ENCODE peak calls at places on chromosomes 3 and 15, in nine cellular contexts. I is left lung, D is spleen, V is ovary, Q is tibial artery, R is lower lobe of right lung, Z is thoracic aorta, C is RWPE1, U is psoas muscle. W is an unnamed sample.

GRCh38 chr15:51837784-51838183 is 8.3 kb downstream of the TMOD3 start:
- DNase-seq in I (no peak), D (no peak), V (no peak), Q (no peak), R (no peak), Z (no peak), C (no peak), U (no peak), W (no peak)

GRCh38 chr3:119769394-119770149 is 12.3 kb upstream of the NR1I2 start:
- DNase-seq in I (no peak), D (no peak), V (no peak), Q (no peak), R (no peak), Z (no peak), C (no peak), U (no peak), W (no peak)

GRCh38 chr15:36278219-36278618 is 301.2 kb upstream of the CDIN1 start:
- DNase-seq in I (no peak), D (no peak), V (no peak), Q (no peak), R (no peak), Z (no peak), C (no peak), U (no peak), W (no peak)

GRCh38 chr3:21013566-21013965 is 737.4 kb downstream of the ZNF385D start:
- DNase-seq in I (no peak), D (no peak), V (no peak), Q (no peak), R (no peak), Z (no peak), C (no peak), U (no peak), W (no peak)

GRCh38 chr3:152444029-152444641 is 175.4 kb downstream of the MBNL1 start:
- DNase-seq in I (no peak), D (no peak), V (no peak), Q (no peak), R (no peak), Z (no peak), C (peak), U (no peak), W (no peak)

GRCh38 chr15:60392986-60393811 is 4.6 kb downstream of the ANXA2 start:
- DNase-seq in I (peak), D (no peak), V (peak), Q (peak), R (no peak), Z (peak), C (peak), U (peak), W (no peak)

GRCh38 chr3:134338201-134338512 is 36.1 kb downstream of the AMOTL2 start:
- DNase-seq in I (no peak), D (no peak), V (no peak), Q (no peak), R (no peak), Z (no peak), C (no peak), U (no peak), W (no peak)

GRCh38 chr15:29822100-29822684 is at the start of gene TJP1:
- DNase-seq in I (peak), D (no peak), V (peak), Q (peak), R (peak), Z (no peak), C (peak), U (peak), W (peak)

GRCh38 chr3:71926242-71926560 is 141.3 kb upstream of the PROK2 start:
- DNase-seq in I (no peak), D (no peak), V (no peak), Q (no peak), R (no peak), Z (no peak), C (peak), U (no peak), W (no peak)

GRCh38 chr3:87336761-87337160 is 60.4 kb upstream of the POU1F1 start:
- DNase-seq in I (no peak), D (no peak), V (no peak), Q (no peak), R (no peak), Z (no peak), C (no peak), U (no peak), W (no peak)

GRCh38 chr3:126415661-126416591 is 21.2 kb downstream of the CFAP100 start:
- DNase-seq in I (no peak), D (peak), V (no peak), Q (peak), R (no peak), Z (no peak), C (no peak), U (no peak), W (no peak)

GRCh38 chr3:46372492-46373359 is 2.0 kb downstream of the CCR5 start:
- DNase-seq in I (no peak), D (no peak), V (no peak), Q (no peak), R (no peak), Z (no peak), C (peak), U (no peak), W (no peak)

GRCh38 chr3:54951405-54951804 is 23.5 kb upstream of the LRTM1 start:
- DNase-seq in I (peak), D (no peak), V (peak), Q (peak), R (peak), Z (peak), C (peak), U (peak), W (peak)

GRCh38 chr3:57596495-57597239 is 477 bp downstream of the ARF4 start:
- DNase-seq in I (peak), D (peak), V (peak), Q (peak), R (peak), Z (peak), C (peak), U (peak), W (peak)

GRCh38 chr3:194893121-194893979 is 207.7 kb downstream of the FAM43A start:
- DNase-seq in I (no peak), D (no peak), V (no peak), Q (no peak), R (no peak), Z (no peak), C (no peak), U (no peak), W (no peak)

GRCh38 chr15:59553879-59554735 is 57.5 kb upstream of the GCNT3 start:
- DNase-seq in I (no peak), D (no peak), V (no peak), Q (no peak), R (no peak), Z (no peak), C (peak), U (no peak), W (no peak)

GRCh38 chr3:32411442-32411841 is 19.8 kb downstream of the CMTM7 start:
- DNase-seq in I (no peak), D (no peak), V (no peak), Q (no peak), R (no peak), Z (no peak), C (no peak), U (no peak), W (no peak)

GRCh38 chr15:25688166-25688565 is 175.0 kb downstream of the ATP10A start:
- DNase-seq in I (no peak), D (peak), V (no peak), Q (peak), R (no peak), Z (no peak), C (no peak), U (no peak), W (no peak)

GRCh38 chr15:95972136-95972553 is 358.4 kb upstream of the NR2F2 start:
- DNase-seq in I (no peak), D (no peak), V (peak), Q (no peak), R (no peak), Z (no peak), C (no peak), U (no peak), W (no peak)

GRCh38 chr15:93250905-93251304 is 161.9 kb upstream of the RGMA start:
- DNase-seq in I (no peak), D (no peak), V (no peak), Q (no peak), R (no peak), Z (no peak), C (no peak), U (no peak), W (no peak)

GRCh38 chr15:43190178-43190577 is 5.0 kb downstream of the CCNDBP1 start:
- DNase-seq in I (no peak), D (no peak), V (no peak), Q (no peak), R (no peak), Z (no peak), C (no peak), U (peak), W (no peak)

GRCh38 chr15:66196565-66196964 is 57.0 kb downstream of the MEGF11 start:
- DNase-seq in I (no peak), D (no peak), V (no peak), Q (no peak), R (no peak), Z (no peak), C (peak), U (no peak), W (no peak)

GRCh38 chr15:92305342-92305741 is 88.3 kb upstream of the ST8SIA2 start:
- DNase-seq in I (no peak), D (no peak), V (no peak), Q (no peak), R (no peak), Z (no peak), C (no peak), U (no peak), W (no peak)

GRCh38 chr3:138180375-138181029 is 5.8 kb upstream of the DBR1 start:
- DNase-seq in I (no peak), D (no peak), V (no peak), Q (no peak), R (no peak), Z (no peak), C (peak), U (no peak), W (no peak)

GRCh38 chr15:80249973-80250372 is 2.0 kb downstream of the CTXND1 start:
- DNase-seq in I (no peak), D (no peak), V (no peak), Q (no peak), R (no peak), Z (no peak), C (no peak), U (no peak), W (no peak)

GRCh38 chr15:101121511-101122090 is 130.2 kb downstream of the CHSY1 start:
- DNase-seq in I (peak), D (peak), V (peak), Q (peak), R (peak), Z (peak), C (no peak), U (peak), W (peak)

GRCh38 chr3:63343674-63344073 is 65.6 kb downstream of the SYNPR start:
- DNase-seq in I (peak), D (no peak), V (peak), Q (peak), R (peak), Z (peak), C (peak), U (peak), W (no peak)

GRCh38 chr3:187783098-187783497 is 37.8 kb upstream of the BCL6 start:
- DNase-seq in I (peak), D (no peak), V (no peak), Q (no peak), R (peak), Z (no peak), C (peak), U (no peak), W (no peak)

GRCh38 chr3:66110840-66111239 is 72.1 kb upstream of the MAGI1 start:
- DNase-seq in I (no peak), D (no peak), V (no peak), Q (no peak), R (no peak), Z (no peak), C (no peak), U (no peak), W (no peak)

GRCh38 chr3:181616088-181617070 is 95.3 kb upstream of the SOX2 start:
- DNase-seq in I (no peak), D (no peak), V (no peak), Q (no peak), R (no peak), Z (no peak), C (no peak), U (no peak), W (no peak)

GRCh38 chr3:33488246-33488645 is 48.0 kb upstream of the UBP1 start:
- DNase-seq in I (no peak), D (no peak), V (no peak), Q (no peak), R (no peak), Z (no peak), C (no peak), U (no peak), W (no peak)

GRCh38 chr15:37888356-37888755 is 46.1 kb upstream of the TMCO5A start:
- DNase-seq in I (no peak), D (no peak), V (no peak), Q (no peak), R (no peak), Z (no peak), C (no peak), U (no peak), W (no peak)

GRCh38 chr15:74584779-74585178 is 30.9 kb upstream of the CLK3 start:
- DNase-seq in I (no peak), D (peak), V (no peak), Q (no peak), R (no peak), Z (no peak), C (no peak), U (no peak), W (no peak)

GRCh38 chr3:101255441-101255840 is 64.9 kb downstream of the IMPG2 start:
- DNase-seq in I (no peak), D (no peak), V (no peak), Q (no peak), R (no peak), Z (no peak), C (no peak), U (no peak), W (no peak)

GRCh38 chr3:129628169-129628522 is 21.7 kb upstream of the PLXND1 start:
- DNase-seq in I (no peak), D (no peak), V (no peak), Q (no peak), R (no peak), Z (no peak), C (no peak), U (no peak), W (no peak)
- H3K27ac ChIP-seq in I (peak), D (peak), V (peak), Q (peak), R (peak), Z (peak), C (peak), U (peak), W (peak)

GRCh38 chr3:186452517-186452916 is 90.5 kb upstream of the DGKG start:
- DNase-seq in I (no peak), D (no peak), V (no peak), Q (no peak), R (no peak), Z (no peak), C (peak), U (no peak), W (no peak)

GRCh38 chr3:186454881-186455703 is 89.1 kb downstream of the CRYGS start:
- DNase-seq in I (no peak), D (no peak), V (no peak), Q (no peak), R (no peak), Z (no peak), C (no peak), U (no peak), W (no peak)

GRCh38 chr3:186456636-186457265 is 87.4 kb downstream of the CRYGS start:
- DNase-seq in I (no peak), D (no peak), V (no peak), Q (no peak), R (no peak), Z (no peak), C (no peak), U (no peak), W (no peak)

GRCh38 chr3:186451371-186451770 is 89.3 kb upstream of the DGKG start:
- DNase-seq in I (no peak), D (no peak), V (no peak), Q (no peak), R (no peak), Z (no peak), C (no peak), U (no peak), W (no peak)

DNA sequence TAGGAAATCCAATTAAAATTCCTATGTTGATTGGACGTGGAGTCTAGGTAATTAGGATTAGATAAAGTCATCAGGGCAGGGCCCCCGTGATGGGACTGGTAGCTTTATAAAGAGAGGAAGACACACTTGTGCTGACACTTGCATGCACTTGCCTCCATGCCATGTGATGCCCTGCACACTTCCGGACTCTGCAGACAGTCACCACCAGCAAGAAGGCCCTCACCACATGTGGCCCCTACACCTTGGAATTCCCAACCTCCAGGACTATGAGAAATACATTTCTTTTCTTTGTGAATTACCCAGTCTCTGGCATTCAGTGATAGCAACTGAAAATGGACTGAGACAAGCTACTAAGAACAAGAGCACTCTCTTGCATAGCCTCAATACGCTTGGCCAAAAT is 90.6 kb downstream of the CRYGS start:
- DNase-seq in I (no peak), D (no peak), V (no peak), Q (no peak), R (no peak), Z (no peak), C (no peak), U (no peak), W (no peak)
- H3K27ac ChIP-seq in I (no peak), D (no peak), V (no peak), Q (no peak), R (no peak), Z (no peak), C (no peak), U (no peak), W (no peak)

DNA sequence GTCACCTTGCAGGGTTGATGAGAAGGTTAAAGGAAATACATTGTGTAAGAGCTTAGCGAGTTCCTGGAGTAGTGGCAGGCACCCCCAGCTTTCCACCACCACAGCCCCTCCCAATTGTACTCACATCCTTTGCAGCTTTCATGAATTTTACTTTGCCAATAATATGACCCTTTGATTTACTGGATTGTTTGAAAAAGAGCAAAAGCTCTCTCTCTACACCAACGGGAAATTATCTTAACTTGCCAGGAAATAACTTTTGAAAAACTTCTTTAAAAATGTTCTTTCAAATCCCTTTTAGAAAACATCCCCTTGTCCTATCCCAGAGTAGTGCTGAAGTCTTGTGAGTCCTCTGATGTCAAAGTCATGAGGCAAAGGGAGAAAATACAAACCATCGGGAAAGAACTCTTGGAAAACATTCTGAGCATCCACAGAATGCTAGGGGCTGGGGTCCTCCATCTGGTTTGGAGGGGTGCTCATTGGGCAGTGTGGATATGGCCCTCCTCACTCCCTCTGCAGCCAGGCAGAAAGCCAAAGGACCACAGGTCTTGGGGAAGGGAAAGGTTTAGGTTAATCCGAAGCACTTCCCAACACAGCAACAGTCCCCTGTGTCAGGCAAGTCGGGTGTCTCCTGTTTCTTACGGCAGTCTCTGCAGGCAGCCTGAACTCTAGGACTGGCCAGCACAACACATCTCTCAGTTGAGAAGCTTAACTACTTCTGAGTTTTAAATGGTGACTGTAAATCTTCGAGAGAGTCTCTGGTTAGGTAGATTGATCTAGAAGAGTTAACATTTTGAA is 36.5 kb downstream of the BOC start:
- DNase-seq in I (no peak), D (no peak), V (no peak), Q (no peak), R (no peak), Z (no peak), C (no peak), U (no peak), W (no peak)
- H3K27ac ChIP-seq in I (peak), D (peak), V (peak), Q (peak), R (peak), Z (peak), C (no peak), U (peak), W (no peak)

GRCh38 chr3:541328-541727 is 344.8 kb downstream of the CHL1 start:
- DNase-seq in I (no peak), D (no peak), V (no peak), Q (no peak), R (no peak), Z (no peak), C (no peak), U (no peak), W (no peak)

GRCh38 chr3:535566-536416 is 339.2 kb downstream of the CHL1 start:
- DNase-seq in I (peak), D (peak), V (peak), Q (no peak), R (peak), Z (no peak), C (no peak), U (peak), W (peak)

GRCh38 chr3:542030-542429 is 345.5 kb downstream of the CHL1 start:
- DNase-seq in I (no peak), D (no peak), V (no peak), Q (no peak), R (no peak), Z (no peak), C (no peak), U (no peak), W (no peak)

DNA sequence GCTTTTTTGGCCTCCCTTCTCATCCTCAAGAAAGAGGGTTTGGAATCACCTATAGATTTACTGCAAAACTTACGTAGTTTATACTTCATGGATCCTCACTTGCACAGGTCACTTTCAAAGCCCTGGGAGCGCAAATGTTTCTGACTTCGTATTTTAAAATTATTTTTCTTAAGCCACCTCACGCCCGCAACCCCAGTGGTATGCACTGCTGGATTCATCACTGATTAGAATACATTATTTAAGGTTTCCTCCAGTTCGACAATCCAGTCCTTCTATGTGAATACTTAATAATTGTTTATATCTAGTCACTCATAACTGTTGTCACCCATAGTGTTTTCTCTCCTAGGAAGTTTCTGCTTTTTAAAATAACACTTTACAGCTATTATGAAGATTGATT is 339.9 kb downstream of the CHL1 start:
- DNase-seq in I (no peak), D (no peak), V (no peak), Q (no peak), R (no peak), Z (no peak), C (no peak), U (no peak), W (no peak)
- H3K27ac ChIP-seq in I (no peak), D (no peak), V (no peak), Q (no peak), R (no peak), Z (peak), C (peak), U (no peak), W (no peak)

GRCh38 chr3:50599716-50600118 is 11.9 kb downstream of the CISH start:
- DNase-seq in I (no peak), D (no peak), V (no peak), Q (no peak), R (no peak), Z (no peak), C (no peak), U (no peak), W (no peak)

GRCh38 chr3:50602675-50603191 is 8.8 kb downstream of the CISH start:
- DNase-seq in I (no peak), D (no peak), V (no peak), Q (no peak), R (no peak), Z (no peak), C (no peak), U (no peak), W (no peak)

GRCh38 chr3:50600841-50601591 is 10.6 kb downstream of the CISH start:
- DNase-seq in I (peak), D (peak), V (peak), Q (peak), R (peak), Z (peak), C (peak), U (peak), W (peak)

GRCh38 chr3:50599115-50599715 is 12.4 kb downstream of the CISH start:
- DNase-seq in I (no peak), D (no peak), V (no peak), Q (no peak), R (no peak), Z (no peak), C (no peak), U (no peak), W (no peak)

GRCh38 chr3:50600141-50600753 is 11.3 kb downstream of the CISH start:
- DNase-seq in I (no peak), D (no peak), V (peak), Q (no peak), R (no peak), Z (no peak), C (no peak), U (peak), W (no peak)
- H3K27ac ChIP-seq in I (peak), D (peak), V (peak), Q (peak), R (peak), Z (peak), C (peak), U (peak), W (peak)